ENCODE peak calls at places on chromosomes 1 and 21, in seven cellular contexts. K is epithelial cell of proximal tubule, W is AG04450, B is type B pancreatic cell, F is dorsolateral prefrontal cortex, Q is ovary, O is fibroblast of mammary gland. E is an unnamed sample.

GRCh38 chr1:69510026-69510425 is 57.7 kb upstream of the LRRC7 start:
- DNase-seq in K (no peak), W (no peak), B (no peak), F (no peak), Q (no peak), O (no peak), E (peak)

GRCh38 chr1:32180186-32181060 is 948 bp downstream of the TXLNA start:
- DNase-seq in K (no peak), W (no peak), B (no peak), F (no peak), Q (peak), O (peak), E (peak)

GRCh38 chr1:162631546-162632233 is 574 bp upstream of the DDR2 start:
- DNase-seq in K (no peak), W (peak), B (no peak), F (no peak), Q (peak), O (peak), E (no peak)

GRCh38 chr21:45578811-45579381 is 36.7 kb upstream of the SLC19A1 start:
- DNase-seq in K (no peak), W (no peak), B (peak), F (no peak), Q (no peak), O (no peak), E (no peak)

GRCh38 chr1:41102208-41102607 is 80.7 kb upstream of the SLFNL1 start:
- DNase-seq in K (no peak), W (peak), B (no peak), F (peak), Q (peak), O (peak), E (peak)

GRCh38 chr1:7644906-7645750 is 126.0 kb upstream of the VAMP3 start:
- DNase-seq in K (peak), W (peak), B (no peak), F (no peak), Q (no peak), O (no peak), E (no peak)

GRCh38 chr1:63523738-63524137 is 413 bp downstream of the EFCAB7 start:
- DNase-seq in K (no peak), W (no peak), B (no peak), F (no peak), Q (no peak), O (no peak), E (no peak)

GRCh38 chr1:3579626-3580025 is 31.7 kb downstream of the MEGF6 start:
- DNase-seq in K (no peak), W (no peak), B (no peak), F (no peak), Q (no peak), O (no peak), E (no peak)

GRCh38 chr1:93750946-93751345 is 69.3 kb upstream of the BCAR3 start:
- DNase-seq in K (no peak), W (no peak), B (no peak), F (no peak), Q (no peak), O (no peak), E (no peak)

GRCh38 chr1:71919812-71920509 is 362.4 kb downstream of the NEGR1 start:
- DNase-seq in K (no peak), W (no peak), B (no peak), F (no peak), Q (no peak), O (no peak), E (no peak)

GRCh38 chr1:235945775-235946565 is 79.3 kb upstream of the LYST start:
- DNase-seq in K (no peak), W (no peak), B (no peak), F (no peak), Q (no peak), O (no peak), E (peak)

GRCh38 chr1:29124366-29125236 is 898 bp upstream of the TMEM200B start:
- DNase-seq in K (no peak), W (peak), B (peak), F (no peak), Q (peak), O (peak), E (no peak)
- TF ChIP-seq CTCF in K (peak), W (peak), B (peak), F (no peak), Q (peak), O (no peak), E (peak)

GRCh38 chr1:59685101-59685500 is 129.6 kb upstream of the HOOK1 start:
- DNase-seq in K (no peak), W (no peak), B (no peak), F (no peak), Q (no peak), O (no peak), E (no peak)

GRCh38 chr1:59685666-59686065 is 129.1 kb upstream of the HOOK1 start:
- DNase-seq in K (no peak), W (no peak), B (no peak), F (no peak), Q (no peak), O (no peak), E (no peak)

GRCh38 chr1:59684698-59685097 is 130.1 kb upstream of the HOOK1 start:
- DNase-seq in K (no peak), W (no peak), B (no peak), F (no peak), Q (no peak), O (no peak), E (no peak)

GRCh38 chr1:59680044-59680443 is 134.7 kb upstream of the HOOK1 start:
- DNase-seq in K (no peak), W (no peak), B (no peak), F (no peak), Q (no peak), O (no peak), E (no peak)

DNA sequence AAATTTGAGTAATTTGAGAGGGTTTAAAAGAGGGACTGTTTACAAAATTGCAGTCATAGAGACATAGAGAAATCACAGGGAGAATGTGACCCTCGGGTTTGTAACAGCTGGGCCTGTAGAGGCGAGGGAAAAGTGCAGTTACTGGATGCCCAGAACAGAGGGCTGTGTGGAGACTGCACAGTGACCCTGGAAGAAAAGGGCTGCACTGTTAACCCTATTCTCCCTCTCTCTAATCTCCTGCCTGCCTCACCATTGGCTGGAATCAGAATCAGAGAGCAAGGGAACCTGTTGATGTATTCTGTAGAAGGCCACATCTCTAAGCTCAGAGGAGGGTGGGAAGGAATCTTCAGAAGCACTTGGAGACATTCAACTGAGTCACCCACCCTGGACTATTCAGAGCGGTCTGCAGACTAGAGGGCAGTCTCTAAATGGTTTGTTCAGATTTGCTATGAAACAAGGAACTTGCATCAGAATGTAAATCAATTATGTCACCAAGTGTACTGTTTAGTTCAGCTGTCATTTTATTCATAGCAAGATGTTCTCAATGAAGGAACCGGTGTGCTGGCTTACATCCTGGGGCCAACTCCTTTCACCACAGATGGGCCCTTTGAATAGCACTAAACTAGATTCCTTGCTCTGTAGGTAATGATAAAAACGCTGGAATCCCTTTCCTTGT is 132.2 kb upstream of the HOOK1 start:
- DNase-seq in K (no peak), W (no peak), B (no peak), F (no peak), Q (no peak), O (peak), E (no peak)
- TF ChIP-seq CTCF in K (no peak), W (no peak), B (no peak), F (no peak), Q (no peak), O (no peak), E (no peak)

GRCh38 chr1:85884372-85885035 is 176.3 kb upstream of the ZNHIT6 start:
- DNase-seq in K (no peak), W (no peak), B (no peak), F (no peak), Q (no peak), O (peak), E (peak)
- TF ChIP-seq CTCF in K (peak), W (peak), B (peak), F (peak), Q (no peak), O (peak), E (peak)

GRCh38 chr1:46242918-46243317 is 4.6 kb upstream of the RAD54L start:
- DNase-seq in K (no peak), W (no peak), B (no peak), F (no peak), Q (no peak), O (no peak), E (no peak)

GRCh38 chr1:46244656-46245371 is 2.7 kb upstream of the RAD54L start:
- DNase-seq in K (no peak), W (no peak), B (no peak), F (no peak), Q (no peak), O (peak), E (peak)

GRCh38 chr1:46247433-46248121 is at the start of gene RAD54L:
- DNase-seq in K (peak), W (peak), B (peak), F (peak), Q (peak), O (peak), E (peak)

GRCh38 chr1:46246548-46247432 is 773 bp upstream of the RAD54L start:
- DNase-seq in K (no peak), W (no peak), B (peak), F (peak), Q (no peak), O (peak), E (no peak)

DNA sequence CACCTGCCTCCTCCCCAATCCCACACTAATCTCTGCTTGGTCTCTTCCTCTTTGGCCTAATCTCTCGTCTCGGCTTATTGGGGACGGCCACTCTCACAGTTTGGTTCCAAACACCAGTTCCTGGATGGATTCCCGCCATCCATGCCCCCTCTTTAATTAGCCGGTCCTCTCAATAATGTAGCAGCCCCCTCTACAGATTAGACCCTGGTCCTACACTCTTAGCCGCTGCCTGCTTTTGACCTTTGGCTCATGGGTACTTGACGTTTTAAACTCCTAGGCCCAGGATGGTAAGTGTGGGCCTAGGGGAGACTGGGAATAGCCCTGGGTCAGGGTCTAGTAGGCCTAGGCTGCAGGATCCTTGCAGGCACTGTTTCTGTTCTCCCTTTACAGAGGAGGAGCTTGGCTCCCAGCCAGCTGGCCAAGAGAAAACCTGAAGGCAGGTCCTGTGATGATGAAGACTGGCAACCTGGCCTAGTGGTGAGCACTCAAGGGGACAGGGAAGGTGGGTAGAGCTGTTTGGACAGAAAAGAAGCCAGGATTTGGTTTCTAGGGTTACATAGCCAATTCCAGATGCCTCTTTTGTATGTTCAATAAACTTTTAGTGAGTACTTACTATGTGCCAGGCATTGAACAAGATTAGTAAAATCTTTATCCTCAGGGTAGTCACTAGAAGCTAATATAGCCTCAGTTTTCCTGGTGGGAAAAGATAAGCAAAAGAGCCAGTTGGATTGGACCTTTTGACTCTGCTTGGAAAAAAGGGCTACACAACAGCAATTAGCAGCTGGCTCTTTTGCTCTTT is 758 bp downstream of the RAD54L start:
- DNase-seq in K (no peak), W (no peak), B (no peak), F (no peak), Q (peak), O (peak), E (peak)
- TF ChIP-seq CTCF in K (peak), W (no peak), B (peak), F (no peak), Q (no peak), O (peak), E (no peak)

DNA sequence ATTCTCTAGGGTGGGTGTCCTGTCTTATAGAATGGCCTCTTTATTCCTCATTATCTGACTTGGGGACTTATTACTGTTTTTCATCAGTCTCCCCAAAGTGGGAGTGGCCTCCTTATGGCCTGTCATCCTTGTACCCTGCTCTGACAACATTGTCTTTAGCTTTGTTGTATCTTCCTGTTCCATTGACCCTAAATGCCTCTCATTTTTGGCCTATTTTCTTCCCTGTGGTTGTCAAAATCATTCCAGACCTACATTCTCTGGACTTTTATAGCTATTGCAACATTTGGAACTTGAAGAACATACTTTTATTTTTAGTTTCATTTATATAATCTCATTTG is 9.7 kb downstream of the SFT2D2 start:
- DNase-seq in K (no peak), W (no peak), B (no peak), F (no peak), Q (no peak), O (no peak), E (no peak)
- TF ChIP-seq CTCF in K (no peak), W (no peak), B (peak), F (no peak), Q (no peak), O (no peak), E (no peak)

GRCh38 chr1:230215529-230215928 is 148.5 kb downstream of the GALNT2 start:
- DNase-seq in K (no peak), W (no peak), B (no peak), F (no peak), Q (no peak), O (no peak), E (no peak)

GRCh38 chr1:230211436-230212145 is 144.6 kb downstream of the GALNT2 start:
- DNase-seq in K (no peak), W (no peak), B (no peak), F (no peak), Q (no peak), O (no peak), E (no peak)

GRCh38 chr1:230218667-230219066 is 151.6 kb downstream of the GALNT2 start:
- DNase-seq in K (no peak), W (no peak), B (no peak), F (no peak), Q (no peak), O (no peak), E (no peak)

GRCh38 chr1:230212405-230212936 is 145.4 kb downstream of the GALNT2 start:
- DNase-seq in K (no peak), W (no peak), B (no peak), F (no peak), Q (no peak), O (no peak), E (no peak)

DNA sequence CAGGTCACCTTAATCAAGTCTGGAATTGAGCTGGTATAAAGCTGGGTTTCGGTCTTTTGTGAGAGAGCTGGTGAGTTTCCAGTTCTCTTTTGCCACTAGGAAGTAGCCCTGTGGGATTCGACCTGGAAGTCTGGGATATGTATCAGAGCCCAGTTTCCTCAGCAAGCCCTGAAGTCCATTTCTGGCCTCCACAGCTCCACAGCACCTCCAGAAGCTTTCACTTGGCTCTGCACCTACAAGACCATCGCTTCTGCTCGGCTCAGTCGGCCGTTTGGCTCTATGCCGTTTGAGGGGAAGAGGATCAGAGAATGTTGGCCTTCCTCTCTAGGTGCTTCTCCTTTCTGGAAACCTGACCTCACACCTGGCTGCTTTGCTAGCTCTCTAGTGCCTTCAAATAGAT is 148.0 kb downstream of the GALNT2 start:
- DNase-seq in K (peak), W (no peak), B (no peak), F (peak), Q (peak), O (peak), E (no peak)
- TF ChIP-seq CTCF in K (peak), W (peak), B (peak), F (peak), Q (peak), O (peak), E (peak)

GRCh38 chr1:223628233-223628632 is 37.3 kb downstream of the CAPN8 start:
- DNase-seq in K (no peak), W (peak), B (no peak), F (peak), Q (peak), O (peak), E (peak)
- TF ChIP-seq CTCF in K (peak), W (peak), B (peak), F (peak), Q (no peak), O (peak), E (peak)

GRCh38 chr1:209584186-209584776 is 767 bp downstream of the CAMK1G start:
- DNase-seq in K (no peak), W (no peak), B (no peak), F (peak), Q (no peak), O (no peak), E (no peak)

GRCh38 chr1:209587778-209588177 is 4.3 kb downstream of the CAMK1G start:
- DNase-seq in K (no peak), W (no peak), B (no peak), F (no peak), Q (no peak), O (no peak), E (no peak)

GRCh38 chr1:209585197-209585596 is 1.7 kb downstream of the CAMK1G start:
- DNase-seq in K (no peak), W (no peak), B (no peak), F (no peak), Q (no peak), O (no peak), E (no peak)

GRCh38 chr1:209586341-209586740 is 2.8 kb downstream of the CAMK1G start:
- DNase-seq in K (no peak), W (no peak), B (no peak), F (no peak), Q (no peak), O (no peak), E (no peak)

GRCh38 chr1:209585672-209586071 is 2.2 kb downstream of the CAMK1G start:
- DNase-seq in K (no peak), W (no peak), B (no peak), F (peak), Q (peak), O (no peak), E (no peak)
- TF ChIP-seq CTCF in K (no peak), W (no peak), B (no peak), F (peak), Q (no peak), O (no peak), E (peak)

E was measured in bronchial epithelial cell.